ENCODE peak calls at places on chromosome 22, in nine cellular contexts. I is CD8-positive, alpha-beta T cell; X is heart right ventricle; S is IMR-90; N is A673; Z is ovary; H is GM23338; E is cardiac muscle cell; A is fibroblast of lung. C is an unnamed sample.

GRCh38 chr22:46114518-46115387 is 35.6 kb upstream of the PPARA start:
- DNase-seq in I (no peak), X (no peak), S (no peak), N (no peak), Z (peak; percentile 65), H (no peak), E (no peak), A (no peak), C (no peak)

GRCh38 chr22:28333106-28333505 is 346.5 kb downstream of the TTC28 start:
- DNase-seq in I (no peak), X (no peak), S (no peak), N (no peak), Z (no peak), H (no peak), E (no peak), A (no peak), C (no peak)

GRCh38 chr22:33803371-33803770 is 116.9 kb downstream of the LARGE1 start:
- DNase-seq in I (no peak), X (no peak), S (peak; percentile 98), N (no peak), Z (no peak), H (no peak), E (no peak), A (peak; percentile 86), C (peak; percentile 54)

GRCh38 chr22:25021976-25022711 is 69.6 kb downstream of the KIAA1671 start:
- DNase-seq in I (no peak), X (peak; percentile 38), S (no peak), N (no peak), Z (no peak), H (no peak), E (no peak), A (no peak), C (no peak)

GRCh38 chr22:35642305-35642741 is 5.9 kb upstream of the APOL6 start:
- DNase-seq in I (no peak), X (no peak), S (peak; percentile 46), N (no peak), Z (peak; percentile 75), H (no peak), E (no peak), A (peak; percentile 31), C (peak; percentile 51)

GRCh38 chr22:44181912-44182590 is 1.3 kb downstream of the PARVG start:
- DNase-seq in I (no peak), X (no peak), S (no peak), N (no peak), Z (no peak), H (no peak), E (no peak), A (no peak), C (no peak)

GRCh38 chr22:36253523-36254490 is 874 bp downstream of the APOL1 start:
- DNase-seq in I (no peak), X (no peak), S (no peak), N (no peak), Z (peak; percentile 58), H (no peak), E (no peak), A (peak; percentile 47), C (no peak)

GRCh38 chr22:38704568-38705234 is 1.0 kb upstream of the GTPBP1 start:
- DNase-seq in I (no peak), X (no peak), S (no peak), N (peak; percentile 24), Z (no peak), H (no peak), E (no peak), A (no peak), C (no peak)

GRCh38 chr22:26890870-26891269 is 233.5 kb downstream of the MIAT start:
- DNase-seq in I (no peak), X (no peak), S (no peak), N (no peak), Z (no peak), H (peak; percentile 29), E (peak; percentile 23), A (no peak), C (no peak)

GRCh38 chr22:47172771-47173534 is 410.5 kb downstream of the TBC1D22A start:
- DNase-seq in I (no peak), X (peak; percentile 6), S (no peak), N (no peak), Z (peak; percentile 22), H (no peak), E (no peak), A (no peak), C (no peak)

GRCh38 chr22:33111491-33111890 is 53.3 kb upstream of the SYN3 start:
- DNase-seq in I (no peak), X (no peak), S (no peak), N (no peak), Z (no peak), H (peak; percentile 35), E (no peak), A (no peak), C (no peak)

GRCh38 chr22:37082251-37082650 is 27.3 kb downstream of the TMPRSS6 start:
- DNase-seq in I (no peak), X (no peak), S (peak; percentile 7), N (no peak), Z (no peak), H (no peak), E (no peak), A (no peak), C (no peak)

GRCh38 chr22:31081963-31082605 is 966 bp downstream of the SMTN start:
- DNase-seq in I (no peak), X (no peak), S (peak; percentile 62), N (no peak), Z (peak; percentile 44), H (no peak), E (no peak), A (no peak), C (peak; percentile 62)

GRCh38 chr22:27554106-27554814 is 247.3 kb downstream of the MN1 start:
- DNase-seq in I (no peak), X (no peak), S (peak; percentile 20), N (peak; percentile 94), Z (peak; percentile 78), H (no peak), E (no peak), A (peak; percentile 69), C (no peak)

GRCh38 chr22:29786026-29786425 is 18.9 kb downstream of the UQCR10 start:
- DNase-seq in I (no peak), X (no peak), S (no peak), N (no peak), Z (no peak), H (no peak), E (no peak), A (no peak), C (no peak)

GRCh38 chr22:29784451-29785361 is 17.5 kb downstream of the UQCR10 start:
- DNase-seq in I (no peak), X (peak; percentile 39), S (peak; percentile 18), N (no peak), Z (peak; percentile 85), H (no peak), E (no peak), A (peak; percentile 37), C (peak; percentile 35)

GRCh38 chr22:29790061-29790460 is 22.9 kb downstream of the UQCR10 start:
- DNase-seq in I (no peak), X (no peak), S (no peak), N (no peak), Z (no peak), H (no peak), E (no peak), A (no peak), C (no peak)

GRCh38 chr22:29787371-29787980 is 20.3 kb downstream of the UQCR10 start:
- DNase-seq in I (no peak), X (no peak), S (no peak), N (no peak), Z (no peak), H (no peak), E (no peak), A (no peak), C (no peak)

GRCh38 chr22:29788339-29789279 is 21.4 kb downstream of the UQCR10 start:
- DNase-seq in I (no peak), X (no peak), S (no peak), N (no peak), Z (no peak), H (no peak), E (no peak), A (no peak), C (no peak)
- H3K36me3 ChIP-seq in I (peaks cover 35% of the 10 kb centered on the region), X (peaks cover 73% of the 10 kb centered on the region), S (peaks cover 52% of the 10 kb centered on the region), N (peaks cover 23% of the 10 kb centered on the region), Z (no peaks in the 10 kb centered on the region), H (no peaks in the 10 kb centered on the region), E (peaks cover 7% of the 10 kb centered on the region), A (peaks cover 26% of the 10 kb centered on the region), C (peaks cover 19% of the 10 kb centered on the region)

GRCh38 chr22:49657275-49657973 is 170.2 kb downstream of the BRD1 start:
- DNase-seq in I (peak; percentile 80), X (peak; percentile 66), S (no peak), N (no peak), Z (no peak), H (no peak), E (no peak), A (no peak), C (no peak)
- H3K4me3 ChIP-seq in I (peak overlapping the region; percentile 66), X (peak overlapping the region; percentile 70), S (no peak overlapping the region), N (no peak overlapping the region), Z (peak overlapping the region; percentile 22), H (no peak overlapping the region), E (no peak overlapping the region), A (no peak overlapping the region), C (no peak overlapping the region)

DNA sequence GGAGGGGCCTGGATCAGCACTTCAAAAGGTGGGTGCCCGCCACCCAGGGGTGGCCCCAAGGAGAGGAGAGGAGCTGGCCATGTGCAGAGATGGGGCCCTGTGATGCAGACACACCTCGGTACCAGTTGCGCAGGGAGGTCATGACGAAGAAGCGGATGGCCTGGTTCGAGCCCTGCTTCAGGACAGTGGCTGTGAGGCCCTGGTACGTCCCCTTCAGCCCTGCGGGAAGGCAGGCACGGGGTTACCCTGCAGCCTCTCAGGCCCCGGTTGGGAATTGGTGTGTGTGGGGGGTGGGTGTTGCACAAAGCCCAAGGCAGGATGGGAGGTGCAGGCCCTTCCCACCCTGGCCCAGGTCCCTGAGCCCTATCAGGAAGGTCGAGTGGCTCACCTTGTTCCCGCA is 1.8 kb downstream of the SLC25A1 start:
- DNase-seq in I (no peak), X (no peak), S (no peak), N (no peak), Z (no peak), H (no peak), E (no peak), A (no peak), C (no peak)
- H3K36me3 ChIP-seq in I (no peaks in the 10 kb centered on the region), X (no peaks in the 10 kb centered on the region), S (peaks cover 8% of the 10 kb centered on the region), N (peaks cover 19% of the 10 kb centered on the region), Z (no peaks in the 10 kb centered on the region), H (no peaks in the 10 kb centered on the region), E (no peaks in the 10 kb centered on the region), A (peaks cover 11% of the 10 kb centered on the region), C (peaks cover 26% of the 10 kb centered on the region)

GRCh38 chr22:42367980-42368378 is 64.2 kb downstream of the NFAM1 start:
- DNase-seq in I (no peak), X (no peak), S (no peak), N (no peak), Z (peak; percentile 63), H (no peak), E (no peak), A (no peak), C (no peak)
- H3K4me3 ChIP-seq in I (peak overlapping the region; percentile 86), X (peak overlapping the region; percentile 79), S (no peak overlapping the region), N (peak overlapping the region; percentile 65), Z (peak overlapping the region; percentile 42), H (peak overlapping the region; percentile 65), E (peak overlapping the region; percentile 47), A (no peak overlapping the region), C (peak overlapping the region; percentile 62)